ENCODE peak calls at places on chromosomes 3 and 15, in eight cellular contexts. One of them, this sample, is unnamed.

GRCh38 chr3:153356908-153357307 is 194.9 kb downstream of the RAP2B start:
- DNase-seq in WTC11: no peak
- DNase-seq in stimulated activated naive CD4-positive, alpha-beta T cell: no peak
- DNase-seq in activated CD4-positive, alpha-beta T cell treated with anti-CD3 and anti-CD28 coated beads, Interleukin-2, amount 50 U/mL, for 24 hours: no peak
- DNase-seq in foreskin fibroblast: no peak
- DNase-seq in stimulated activated CD4-positive, alpha-beta T cell treated with anti-CD3 and anti-CD28 coated beads, TNF-alpha, amount 100 ng/mL, for 4 hours: no peak
- DNase-seq in AG09319: no peak
- DNase-seq in stimulated activated CD8-positive, alpha-beta memory T cell treated with anti-CD3 and anti-CD28 coated beads, Interleukin-2, amount 100 ng/mL, for 48 hours: no peak
- DNase-seq in this sample: no peak

GRCh38 chr3:15783361-15783969 is 14.3 kb downstream of the ANKRD28 start:
- DNase-seq in WTC11: no peak
- DNase-seq in stimulated activated naive CD4-positive, alpha-beta T cell: no peak
- DNase-seq in activated CD4-positive, alpha-beta T cell treated with anti-CD3 and anti-CD28 coated beads, Interleukin-2, amount 50 U/mL, for 24 hours: no peak
- DNase-seq in foreskin fibroblast: peak; percentile 62
- DNase-seq in stimulated activated CD4-positive, alpha-beta T cell treated with anti-CD3 and anti-CD28 coated beads, TNF-alpha, amount 100 ng/mL, for 4 hours: no peak
- DNase-seq in AG09319: no peak
- DNase-seq in stimulated activated CD8-positive, alpha-beta memory T cell treated with anti-CD3 and anti-CD28 coated beads, Interleukin-2, amount 100 ng/mL, for 48 hours: no peak
- DNase-seq in this sample: no peak

GRCh38 chr3:32347286-32348125 is 44.1 kb upstream of the CMTM7 start:
- DNase-seq in WTC11: no peak
- DNase-seq in stimulated activated naive CD4-positive, alpha-beta T cell: no peak
- DNase-seq in activated CD4-positive, alpha-beta T cell treated with anti-CD3 and anti-CD28 coated beads, Interleukin-2, amount 50 U/mL, for 24 hours: no peak
- DNase-seq in foreskin fibroblast: no peak
- DNase-seq in stimulated activated CD4-positive, alpha-beta T cell treated with anti-CD3 and anti-CD28 coated beads, TNF-alpha, amount 100 ng/mL, for 4 hours: no peak
- DNase-seq in AG09319: no peak
- DNase-seq in stimulated activated CD8-positive, alpha-beta memory T cell treated with anti-CD3 and anti-CD28 coated beads, Interleukin-2, amount 100 ng/mL, for 48 hours: no peak
- DNase-seq in this sample: no peak

GRCh38 chr15:45572627-45573026 is 14.6 kb upstream of the BLOC1S6 start:
- DNase-seq in WTC11: no peak
- DNase-seq in stimulated activated naive CD4-positive, alpha-beta T cell: no peak
- DNase-seq in activated CD4-positive, alpha-beta T cell treated with anti-CD3 and anti-CD28 coated beads, Interleukin-2, amount 50 U/mL, for 24 hours: no peak
- DNase-seq in foreskin fibroblast: no peak
- DNase-seq in stimulated activated CD4-positive, alpha-beta T cell treated with anti-CD3 and anti-CD28 coated beads, TNF-alpha, amount 100 ng/mL, for 4 hours: no peak
- DNase-seq in AG09319: no peak
- DNase-seq in stimulated activated CD8-positive, alpha-beta memory T cell treated with anti-CD3 and anti-CD28 coated beads, Interleukin-2, amount 100 ng/mL, for 48 hours: no peak
- DNase-seq in this sample: no peak

GRCh38 chr15:37814847-37815246 is 119.6 kb upstream of the TMCO5A start:
- DNase-seq in WTC11: no peak
- DNase-seq in stimulated activated naive CD4-positive, alpha-beta T cell: no peak
- DNase-seq in activated CD4-positive, alpha-beta T cell treated with anti-CD3 and anti-CD28 coated beads, Interleukin-2, amount 50 U/mL, for 24 hours: no peak
- DNase-seq in foreskin fibroblast: no peak
- DNase-seq in stimulated activated CD4-positive, alpha-beta T cell treated with anti-CD3 and anti-CD28 coated beads, TNF-alpha, amount 100 ng/mL, for 4 hours: no peak
- DNase-seq in AG09319: no peak
- DNase-seq in stimulated activated CD8-positive, alpha-beta memory T cell treated with anti-CD3 and anti-CD28 coated beads, Interleukin-2, amount 100 ng/mL, for 48 hours: no peak
- DNase-seq in this sample: no peak

GRCh38 chr3:57053122-57053521 is 7.3 kb upstream of the SPATA12 start:
- DNase-seq in WTC11: no peak
- DNase-seq in stimulated activated naive CD4-positive, alpha-beta T cell: no peak
- DNase-seq in activated CD4-positive, alpha-beta T cell treated with anti-CD3 and anti-CD28 coated beads, Interleukin-2, amount 50 U/mL, for 24 hours: no peak
- DNase-seq in foreskin fibroblast: no peak
- DNase-seq in stimulated activated CD4-positive, alpha-beta T cell treated with anti-CD3 and anti-CD28 coated beads, TNF-alpha, amount 100 ng/mL, for 4 hours: no peak
- DNase-seq in AG09319: no peak
- DNase-seq in stimulated activated CD8-positive, alpha-beta memory T cell treated with anti-CD3 and anti-CD28 coated beads, Interleukin-2, amount 100 ng/mL, for 48 hours: no peak
- DNase-seq in this sample: no peak

GRCh38 chr3:104614564-104614963 is 752.1 kb upstream of the ALCAM start:
- DNase-seq in WTC11: no peak
- DNase-seq in stimulated activated naive CD4-positive, alpha-beta T cell: no peak
- DNase-seq in activated CD4-positive, alpha-beta T cell treated with anti-CD3 and anti-CD28 coated beads, Interleukin-2, amount 50 U/mL, for 24 hours: no peak
- DNase-seq in foreskin fibroblast: no peak
- DNase-seq in stimulated activated CD4-positive, alpha-beta T cell treated with anti-CD3 and anti-CD28 coated beads, TNF-alpha, amount 100 ng/mL, for 4 hours: no peak
- DNase-seq in AG09319: no peak
- DNase-seq in stimulated activated CD8-positive, alpha-beta memory T cell treated with anti-CD3 and anti-CD28 coated beads, Interleukin-2, amount 100 ng/mL, for 48 hours: no peak
- DNase-seq in this sample: no peak

GRCh38 chr3:143343031-143343430 is 223.5 kb downstream of the CHST2 start:
- DNase-seq in WTC11: no peak
- DNase-seq in stimulated activated naive CD4-positive, alpha-beta T cell: no peak
- DNase-seq in activated CD4-positive, alpha-beta T cell treated with anti-CD3 and anti-CD28 coated beads, Interleukin-2, amount 50 U/mL, for 24 hours: no peak
- DNase-seq in foreskin fibroblast: no peak
- DNase-seq in stimulated activated CD4-positive, alpha-beta T cell treated with anti-CD3 and anti-CD28 coated beads, TNF-alpha, amount 100 ng/mL, for 4 hours: no peak
- DNase-seq in AG09319: no peak
- DNase-seq in stimulated activated CD8-positive, alpha-beta memory T cell treated with anti-CD3 and anti-CD28 coated beads, Interleukin-2, amount 100 ng/mL, for 48 hours: no peak
- DNase-seq in this sample: no peak

This sample was measured in BJ.